ENCODE peak calls at places on chromosomes 6 and 20, in six cellular contexts. One of them, this sample, is unnamed.

GRCh38 chr20:37958856-37959255 is 55.9 kb downstream of the VSTM2L start:
- DNase-seq in A549: no peak
- DNase-seq in gastrocnemius medialis: no peak
- DNase-seq in hepatocyte: no peak
- DNase-seq in PC-3: no peak
- DNase-seq in GM12865: no peak
- DNase-seq in this sample: no peak

GRCh38 chr6:157550114-157550989 is 169.4 kb downstream of the ZDHHC14 start:
- DNase-seq in A549: no peak
- DNase-seq in gastrocnemius medialis: no peak
- DNase-seq in hepatocyte: no peak
- DNase-seq in PC-3: no peak
- DNase-seq in GM12865: peak
- DNase-seq in this sample: no peak

GRCh38 chr6:74585779-74586178 is 620.1 kb downstream of the COL12A1 start:
- DNase-seq in A549: no peak
- DNase-seq in gastrocnemius medialis: no peak
- DNase-seq in hepatocyte: no peak
- DNase-seq in PC-3: peak
- DNase-seq in GM12865: no peak
- DNase-seq in this sample: no peak

GRCh38 chr6:77876300-77876699 is 223.5 kb downstream of the MEI4 start:
- DNase-seq in A549: no peak
- DNase-seq in gastrocnemius medialis: no peak
- DNase-seq in hepatocyte: no peak
- DNase-seq in PC-3: no peak
- DNase-seq in GM12865: no peak
- DNase-seq in this sample: no peak

GRCh38 chr20:10637563-10637962 is 36.2 kb downstream of the JAG1 start:
- DNase-seq in A549: no peak
- DNase-seq in gastrocnemius medialis: no peak
- DNase-seq in hepatocyte: no peak
- DNase-seq in PC-3: no peak
- DNase-seq in GM12865: no peak
- DNase-seq in this sample: no peak

GRCh38 chr20:63957690-63958441 is 1.6 kb upstream of the UCKL1 start:
- DNase-seq in A549: peak
- DNase-seq in gastrocnemius medialis: no peak
- DNase-seq in hepatocyte: peak
- DNase-seq in PC-3: peak
- DNase-seq in GM12865: peak
- DNase-seq in this sample: no peak

GRCh38 chr6:142756215-142756630 is 188.8 kb downstream of the HIVEP2 start:
- DNase-seq in A549: peak
- DNase-seq in gastrocnemius medialis: no peak
- DNase-seq in hepatocyte: no peak
- DNase-seq in PC-3: peak
- DNase-seq in GM12865: no peak
- DNase-seq in this sample: peak

GRCh38 chr20:50304883-50305635 is 114.4 kb downstream of the CEBPB start:
- DNase-seq in A549: no peak
- DNase-seq in gastrocnemius medialis: peak
- DNase-seq in hepatocyte: peak
- DNase-seq in PC-3: no peak
- DNase-seq in GM12865: no peak
- DNase-seq in this sample: peak

GRCh38 chr6:31797607-31798006 is 2.1 kb upstream of the VARS1 start:
- DNase-seq in A549: no peak
- DNase-seq in gastrocnemius medialis: no peak
- DNase-seq in hepatocyte: no peak
- DNase-seq in PC-3: no peak
- DNase-seq in GM12865: no peak
- DNase-seq in this sample: no peak

GRCh38 chr20:36301359-36302119 is 4.6 kb upstream of the DLGAP4 start:
- DNase-seq in A549: no peak
- DNase-seq in gastrocnemius medialis: no peak
- DNase-seq in hepatocyte: no peak
- DNase-seq in PC-3: no peak
- DNase-seq in GM12865: no peak
- DNase-seq in this sample: no peak

GRCh38 chr20:47146703-47147102 is 209.8 kb downstream of the ZMYND8 start:
- DNase-seq in A549: no peak
- DNase-seq in gastrocnemius medialis: no peak
- DNase-seq in hepatocyte: no peak
- DNase-seq in PC-3: peak
- DNase-seq in GM12865: no peak
- DNase-seq in this sample: peak

GRCh38 chr6:130076512-130076911 is 58.1 kb downstream of the L3MBTL3 start:
- DNase-seq in A549: no peak
- DNase-seq in gastrocnemius medialis: no peak
- DNase-seq in hepatocyte: peak
- DNase-seq in PC-3: peak
- DNase-seq in GM12865: peak
- DNase-seq in this sample: no peak

GRCh38 chr6:26351544-26351953 is 13.4 kb upstream of the BTN3A2 start:
- DNase-seq in A549: peak
- DNase-seq in gastrocnemius medialis: no peak
- DNase-seq in hepatocyte: peak
- DNase-seq in PC-3: peak
- DNase-seq in GM12865: no peak
- DNase-seq in this sample: peak

GRCh38 chr6:144559865-144560603 is 274.9 kb downstream of the UTRN start:
- DNase-seq in A549: peak
- DNase-seq in gastrocnemius medialis: no peak
- DNase-seq in hepatocyte: peak
- DNase-seq in PC-3: no peak
- DNase-seq in GM12865: no peak
- DNase-seq in this sample: no peak

GRCh38 chr6:160505970-160506369 is 157.8 kb downstream of the SLC22A3 start:
- DNase-seq in A549: no peak
- DNase-seq in gastrocnemius medialis: no peak
- DNase-seq in hepatocyte: no peak
- DNase-seq in PC-3: no peak
- DNase-seq in GM12865: no peak
- DNase-seq in this sample: no peak

GRCh38 chr20:15673206-15673605 is 900.0 kb downstream of the KIF16B start:
- DNase-seq in A549: no peak
- DNase-seq in gastrocnemius medialis: no peak
- DNase-seq in hepatocyte: no peak
- DNase-seq in PC-3: peak
- DNase-seq in GM12865: no peak
- DNase-seq in this sample: peak

GRCh38 chr6:16704706-16705402 is 56.4 kb downstream of the ATXN1 start:
- DNase-seq in A549: no peak
- DNase-seq in gastrocnemius medialis: no peak
- DNase-seq in hepatocyte: no peak
- DNase-seq in PC-3: peak
- DNase-seq in GM12865: peak
- DNase-seq in this sample: no peak

GRCh38 chr6:152273638-152274037 is 363.5 kb downstream of the SYNE1 start:
- DNase-seq in A549: no peak
- DNase-seq in gastrocnemius medialis: no peak
- DNase-seq in hepatocyte: peak
- DNase-seq in PC-3: no peak
- DNase-seq in GM12865: no peak
- DNase-seq in this sample: no peak

GRCh38 chr6:76840025-76840745 is 623.1 kb downstream of the HTR1B start:
- DNase-seq in A549: no peak
- DNase-seq in gastrocnemius medialis: no peak
- DNase-seq in hepatocyte: no peak
- DNase-seq in PC-3: no peak
- DNase-seq in GM12865: no peak
- DNase-seq in this sample: no peak

GRCh38 chr6:149445095-149445466 is 39.7 kb downstream of the ZC3H12D start:
- DNase-seq in A549: no peak
- DNase-seq in gastrocnemius medialis: no peak
- DNase-seq in hepatocyte: no peak
- DNase-seq in PC-3: no peak
- DNase-seq in GM12865: peak
- DNase-seq in this sample: no peak

GRCh38 chr20:25099580-25099979 is 17.6 kb upstream of the VSX1 start:
- DNase-seq in A549: no peak
- DNase-seq in gastrocnemius medialis: no peak
- DNase-seq in hepatocyte: no peak
- DNase-seq in PC-3: no peak
- DNase-seq in GM12865: no peak
- DNase-seq in this sample: no peak

GRCh38 chr6:29502597-29502996 is 14.8 kb upstream of the MAS1L start:
- DNase-seq in A549: no peak
- DNase-seq in gastrocnemius medialis: no peak
- DNase-seq in hepatocyte: no peak
- DNase-seq in PC-3: no peak
- DNase-seq in GM12865: no peak
- DNase-seq in this sample: no peak

GRCh38 chr6:108955329-108955949 is 107.2 kb downstream of the ARMC2 start:
- DNase-seq in A549: no peak
- DNase-seq in gastrocnemius medialis: no peak
- DNase-seq in hepatocyte: no peak
- DNase-seq in PC-3: no peak
- DNase-seq in GM12865: peak
- DNase-seq in this sample: no peak

GRCh38 chr6:30719356-30719755 is 796 bp upstream of the TUBB start:
- DNase-seq in A549: no peak
- DNase-seq in gastrocnemius medialis: no peak
- DNase-seq in hepatocyte: no peak
- DNase-seq in PC-3: no peak
- DNase-seq in GM12865: peak
- DNase-seq in this sample: no peak
- H3K4me3 ChIP-seq in A549: peak
- H3K4me3 ChIP-seq in gastrocnemius medialis: peak
- H3K4me3 ChIP-seq in hepatocyte: peak
- H3K4me3 ChIP-seq in PC-3: peak
- H3K4me3 ChIP-seq in GM12865: peak
- H3K4me3 ChIP-seq in this sample: peak

GRCh38 chr6:99613705-99614429 is 7.2 kb downstream of the PRDM13 start:
- DNase-seq in A549: peak
- DNase-seq in gastrocnemius medialis: no peak
- DNase-seq in hepatocyte: peak
- DNase-seq in PC-3: no peak
- DNase-seq in GM12865: peak
- DNase-seq in this sample: no peak
- TF ChIP-seq CTCF in A549: no peak
- TF ChIP-seq CTCF in gastrocnemius medialis: no peak
- TF ChIP-seq CTCF in hepatocyte: no peak
- TF ChIP-seq CTCF in PC-3: no peak
- TF ChIP-seq CTCF in GM12865: no peak
- TF ChIP-seq CTCF in this sample: no peak

DNA sequence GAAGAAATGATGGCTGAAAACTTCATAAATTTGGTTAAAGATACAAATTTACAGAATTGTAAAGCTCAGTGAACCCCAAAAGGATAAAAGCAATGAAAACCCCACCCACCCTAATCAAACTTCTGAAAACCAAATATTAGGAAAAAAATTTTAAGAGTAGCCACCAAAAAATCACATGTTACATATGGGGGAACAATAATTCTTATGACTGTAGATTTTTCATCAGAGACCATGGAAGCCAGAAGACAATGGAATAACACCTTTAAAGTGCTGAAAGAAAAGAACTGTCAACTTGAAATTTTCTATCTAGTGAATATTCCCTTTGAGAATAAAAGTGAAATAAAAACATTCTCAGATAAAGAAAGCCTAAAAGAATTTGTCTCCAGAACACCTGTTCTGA is 24.4 kb downstream of the PROCR start:
- DNase-seq in A549: no peak
- DNase-seq in gastrocnemius medialis: no peak
- DNase-seq in hepatocyte: no peak
- DNase-seq in PC-3: no peak
- DNase-seq in GM12865: no peak
- DNase-seq in this sample: no peak
- H3K4me3 ChIP-seq in A549: no peak
- H3K4me3 ChIP-seq in gastrocnemius medialis: no peak
- H3K4me3 ChIP-seq in hepatocyte: no peak
- H3K4me3 ChIP-seq in PC-3: no peak
- H3K4me3 ChIP-seq in GM12865: no peak
- H3K4me3 ChIP-seq in this sample: no peak

GRCh38 chr6:43286995-43287716 is 10.9 kb upstream of the SLC22A7 start:
- DNase-seq in A549: no peak
- DNase-seq in gastrocnemius medialis: no peak
- DNase-seq in hepatocyte: no peak
- DNase-seq in PC-3: no peak
- DNase-seq in GM12865: no peak
- DNase-seq in this sample: no peak
- TF ChIP-seq CTCF in A549: no peak
- TF ChIP-seq CTCF in gastrocnemius medialis: no peak
- TF ChIP-seq CTCF in hepatocyte: peak
- TF ChIP-seq CTCF in PC-3: peak
- TF ChIP-seq CTCF in GM12865: no peak
- TF ChIP-seq CTCF in this sample: peak

GRCh38 chr6:139201378-139201777 is 66.5 kb downstream of the HECA start:
- DNase-seq in A549: no peak
- DNase-seq in gastrocnemius medialis: no peak
- DNase-seq in hepatocyte: no peak
- DNase-seq in PC-3: no peak
- DNase-seq in GM12865: no peak
- DNase-seq in this sample: no peak
- H3K4me3 ChIP-seq in A549: no peak
- H3K4me3 ChIP-seq in gastrocnemius medialis: no peak
- H3K4me3 ChIP-seq in hepatocyte: no peak
- H3K4me3 ChIP-seq in PC-3: no peak
- H3K4me3 ChIP-seq in GM12865: no peak
- H3K4me3 ChIP-seq in this sample: no peak

DNA sequence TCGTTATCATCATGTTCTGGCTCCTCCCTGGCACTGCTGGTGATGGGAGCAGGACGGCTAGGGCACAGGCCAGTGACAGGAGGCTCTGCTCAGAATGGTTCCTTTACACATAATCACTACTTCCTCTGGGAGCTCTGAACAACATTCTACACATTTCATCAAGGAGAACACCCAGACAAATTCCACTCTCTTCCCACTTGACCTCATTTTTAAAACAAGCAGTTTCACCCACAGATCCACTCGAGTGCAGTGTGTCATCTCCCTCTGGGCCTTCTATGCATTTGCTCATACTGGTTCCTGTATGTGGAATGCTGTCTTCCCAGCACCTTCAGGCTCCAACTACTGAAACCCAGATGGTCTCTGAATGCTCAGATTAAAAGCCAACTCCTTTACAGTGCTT is 84.8 kb downstream of the ELOVL5 start:
- DNase-seq in A549: no peak
- DNase-seq in gastrocnemius medialis: no peak
- DNase-seq in hepatocyte: no peak
- DNase-seq in PC-3: no peak
- DNase-seq in GM12865: no peak
- DNase-seq in this sample: peak
- TF ChIP-seq CTCF in A549: no peak
- TF ChIP-seq CTCF in gastrocnemius medialis: no peak
- TF ChIP-seq CTCF in hepatocyte: no peak
- TF ChIP-seq CTCF in PC-3: no peak
- TF ChIP-seq CTCF in GM12865: no peak
- TF ChIP-seq CTCF in this sample: no peak

GRCh38 chr6:106112446-106112845 is 26.3 kb downstream of the PRDM1 start:
- DNase-seq in A549: no peak
- DNase-seq in gastrocnemius medialis: no peak
- DNase-seq in hepatocyte: no peak
- DNase-seq in PC-3: peak
- DNase-seq in GM12865: no peak
- DNase-seq in this sample: no peak
- H3K4me3 ChIP-seq in A549: no peak
- H3K4me3 ChIP-seq in gastrocnemius medialis: no peak
- H3K4me3 ChIP-seq in hepatocyte: no peak
- H3K4me3 ChIP-seq in PC-3: no peak
- H3K4me3 ChIP-seq in GM12865: no peak
- H3K4me3 ChIP-seq in this sample: no peak

GRCh38 chr6:21597243-21597682 is 3.7 kb downstream of the SOX4 start:
- DNase-seq in A549: no peak
- DNase-seq in gastrocnemius medialis: no peak
- DNase-seq in hepatocyte: no peak
- DNase-seq in PC-3: no peak
- DNase-seq in GM12865: no peak
- DNase-seq in this sample: no peak
- TF ChIP-seq CTCF in A549: no peak
- TF ChIP-seq CTCF in gastrocnemius medialis: no peak
- TF ChIP-seq CTCF in hepatocyte: no peak
- TF ChIP-seq CTCF in PC-3: peak
- TF ChIP-seq CTCF in GM12865: no peak
- TF ChIP-seq CTCF in this sample: no peak

This sample was measured in AG09309.